ENCODE peak calls at places on chromosomes 2 and 18, in seven cellular contexts. One of them, this sample, is unnamed.

GRCh38 chr2:162153608-162154224 is 1.7 kb upstream of the GCG start:
- DNase-seq in NB4: peak
- DNase-seq in ovary: no peak
- DNase-seq in sigmoid colon: peak
- DNase-seq in adrenal gland: peak
- DNase-seq in IMR-90: peak
- DNase-seq in A549: peak
- DNase-seq in this sample: peak

GRCh38 chr2:1825046-1825445 is 80.7 kb upstream of the PXDN start:
- DNase-seq in A549: no peak
- DNase-seq in IMR-90: no peak
- DNase-seq in sigmoid colon: no peak
- DNase-seq in adrenal gland: no peak
- DNase-seq in ovary: no peak
- DNase-seq in NB4: no peak
- DNase-seq in this sample: no peak

GRCh38 chr2:120503793-120504571 is 158.0 kb downstream of the INHBB start:
- DNase-seq in ovary: no peak
- DNase-seq in NB4: no peak
- DNase-seq in adrenal gland: no peak
- DNase-seq in sigmoid colon: no peak
- DNase-seq in IMR-90: peak
- DNase-seq in A549: no peak
- DNase-seq in this sample: no peak

GRCh38 chr2:1496394-1496821 is 83.1 kb downstream of the TPO start:
- DNase-seq in sigmoid colon: peak
- DNase-seq in IMR-90: no peak
- DNase-seq in adrenal gland: no peak
- DNase-seq in A549: no peak
- DNase-seq in NB4: no peak
- DNase-seq in ovary: no peak
- DNase-seq in this sample: no peak

GRCh38 chr2:121638333-121638732 is 10.9 kb downstream of the CLASP1 start:
- DNase-seq in adrenal gland: no peak
- DNase-seq in A549: no peak
- DNase-seq in IMR-90: no peak
- DNase-seq in sigmoid colon: no peak
- DNase-seq in ovary: no peak
- DNase-seq in NB4: peak
- DNase-seq in this sample: no peak

GRCh38 chr18:74299746-74300145 is 8.0 kb upstream of the CYB5A start:
- DNase-seq in NB4: no peak
- DNase-seq in A549: no peak
- DNase-seq in adrenal gland: no peak
- DNase-seq in IMR-90: peak
- DNase-seq in sigmoid colon: no peak
- DNase-seq in ovary: no peak
- DNase-seq in this sample: no peak

GRCh38 chr2:147846382-147847081 is 1.7 kb downstream of the ACVR2A start:
- DNase-seq in NB4: no peak
- DNase-seq in A549: no peak
- DNase-seq in adrenal gland: no peak
- DNase-seq in ovary: no peak
- DNase-seq in IMR-90: no peak
- DNase-seq in sigmoid colon: no peak
- DNase-seq in this sample: no peak

GRCh38 chr2:134508396-134508795 is 210.4 kb downstream of the TMEM163 start:
- DNase-seq in IMR-90: no peak
- DNase-seq in sigmoid colon: no peak
- DNase-seq in ovary: no peak
- DNase-seq in adrenal gland: no peak
- DNase-seq in A549: no peak
- DNase-seq in NB4: no peak
- DNase-seq in this sample: no peak

GRCh38 chr2:31322376-31322775 is 88.4 kb downstream of the EHD3 start:
- DNase-seq in adrenal gland: no peak
- DNase-seq in IMR-90: peak
- DNase-seq in NB4: no peak
- DNase-seq in sigmoid colon: no peak
- DNase-seq in A549: no peak
- DNase-seq in ovary: no peak
- DNase-seq in this sample: no peak

GRCh38 chr2:17791121-17791902 is 24.9 kb upstream of the MSGN1 start:
- DNase-seq in ovary: no peak
- DNase-seq in sigmoid colon: no peak
- DNase-seq in IMR-90: peak
- DNase-seq in NB4: no peak
- DNase-seq in A549: no peak
- DNase-seq in adrenal gland: no peak
- DNase-seq in this sample: no peak

GRCh38 chr18:31512203-31512764 is 14.3 kb downstream of the DSG2 start:
- DNase-seq in adrenal gland: no peak
- DNase-seq in NB4: no peak
- DNase-seq in sigmoid colon: no peak
- DNase-seq in A549: peak
- DNase-seq in IMR-90: peak
- DNase-seq in ovary: no peak
- DNase-seq in this sample: no peak

GRCh38 chr2:16037808-16038457 is 97.6 kb downstream of the MYCN start:
- DNase-seq in ovary: no peak
- DNase-seq in sigmoid colon: no peak
- DNase-seq in A549: no peak
- DNase-seq in NB4: no peak
- DNase-seq in adrenal gland: no peak
- DNase-seq in IMR-90: no peak
- DNase-seq in this sample: no peak

GRCh38 chr2:41896186-41896846 is 151.5 kb upstream of the PKDCC start:
- DNase-seq in A549: no peak
- DNase-seq in adrenal gland: no peak
- DNase-seq in ovary: no peak
- DNase-seq in sigmoid colon: no peak
- DNase-seq in NB4: no peak
- DNase-seq in IMR-90: no peak
- DNase-seq in this sample: no peak

GRCh38 chr2:73985318-73986084 is 791 bp downstream of the TET3 start:
- DNase-seq in IMR-90: no peak
- DNase-seq in sigmoid colon: peak
- DNase-seq in NB4: peak
- DNase-seq in A549: peak
- DNase-seq in ovary: peak
- DNase-seq in adrenal gland: peak
- DNase-seq in this sample: peak

GRCh38 chr2:197909377-197909776 is 105.0 kb downstream of the PLCL1 start:
- DNase-seq in IMR-90: peak
- DNase-seq in A549: no peak
- DNase-seq in NB4: no peak
- DNase-seq in adrenal gland: no peak
- DNase-seq in ovary: no peak
- DNase-seq in sigmoid colon: no peak
- DNase-seq in this sample: no peak

GRCh38 chr2:57516740-57517340 is 529.8 kb upstream of the VRK2 start:
- DNase-seq in IMR-90: peak
- DNase-seq in A549: peak
- DNase-seq in sigmoid colon: no peak
- DNase-seq in NB4: peak
- DNase-seq in adrenal gland: no peak
- DNase-seq in ovary: no peak
- DNase-seq in this sample: no peak

GRCh38 chr18:23835076-23835475 is 145.8 kb downstream of the LAMA3 start:
- DNase-seq in adrenal gland: no peak
- DNase-seq in sigmoid colon: no peak
- DNase-seq in NB4: no peak
- DNase-seq in IMR-90: no peak
- DNase-seq in ovary: no peak
- DNase-seq in A549: no peak
- DNase-seq in this sample: no peak

GRCh38 chr2:62999905-63000304 is 50.7 kb upstream of the OTX1 start:
- DNase-seq in ovary: no peak
- DNase-seq in IMR-90: no peak
- DNase-seq in A549: no peak
- DNase-seq in adrenal gland: no peak
- DNase-seq in sigmoid colon: no peak
- DNase-seq in NB4: no peak
- DNase-seq in this sample: no peak

GRCh38 chr2:135870571-135870970 is 5.7 kb downstream of the MCM6 start:
- DNase-seq in A549: no peak
- DNase-seq in IMR-90: no peak
- DNase-seq in adrenal gland: no peak
- DNase-seq in ovary: no peak
- DNase-seq in NB4: no peak
- DNase-seq in sigmoid colon: no peak
- DNase-seq in this sample: no peak

GRCh38 chr2:135874966-135875365 is 1.3 kb downstream of the MCM6 start:
- DNase-seq in sigmoid colon: no peak
- DNase-seq in ovary: no peak
- DNase-seq in adrenal gland: no peak
- DNase-seq in A549: no peak
- DNase-seq in NB4: peak
- DNase-seq in IMR-90: no peak
- DNase-seq in this sample: no peak

GRCh38 chr2:135875491-135876065 is 665 bp downstream of the MCM6 start:
- DNase-seq in adrenal gland: peak
- DNase-seq in A549: peak
- DNase-seq in NB4: peak
- DNase-seq in sigmoid colon: peak
- DNase-seq in ovary: peak
- DNase-seq in IMR-90: peak
- DNase-seq in this sample: peak

DNA sequence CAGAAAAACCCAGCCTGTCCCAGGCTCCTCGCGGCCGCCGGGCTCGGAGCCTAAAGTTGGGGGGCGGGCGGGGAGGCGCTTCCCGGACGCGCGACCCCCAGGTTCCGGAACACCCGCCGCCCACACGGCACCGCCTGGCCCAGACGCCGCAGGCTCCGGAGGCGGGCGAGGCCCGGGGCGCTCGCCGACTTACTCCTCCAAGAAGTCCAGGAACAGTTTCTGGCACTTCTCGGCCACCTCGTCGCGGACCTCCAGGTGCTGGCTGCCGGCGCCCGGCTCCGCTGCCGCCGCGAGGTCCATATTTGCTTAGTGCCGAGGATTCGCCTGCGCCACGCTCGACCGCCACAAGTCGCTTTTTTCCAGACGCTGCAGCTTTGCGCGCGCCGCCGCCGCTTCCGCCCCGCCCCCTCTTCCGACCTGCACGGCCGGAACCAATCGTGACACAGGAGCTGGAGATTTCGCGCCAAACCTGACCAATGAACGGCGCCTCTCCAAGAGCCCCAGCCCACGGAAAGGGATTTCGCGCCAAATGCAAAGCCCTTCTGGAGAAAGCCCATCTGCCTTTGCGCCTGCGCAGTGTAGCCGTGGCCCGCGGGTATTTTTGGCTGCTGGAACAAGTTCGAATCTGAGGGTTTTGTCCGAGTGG is at the start of gene MCM6:
- DNase-seq in NB4: peak
- DNase-seq in A549: peak
- DNase-seq in IMR-90: peak
- DNase-seq in adrenal gland: peak
- DNase-seq in ovary: peak
- DNase-seq in sigmoid colon: peak
- DNase-seq in this sample: peak
- TF ChIP-seq POLR2A in NB4: peak
- TF ChIP-seq POLR2A in A549: peak
- TF ChIP-seq POLR2A in IMR-90: no peak
- TF ChIP-seq POLR2A in adrenal gland: no peak
- TF ChIP-seq POLR2A in ovary: no peak
- TF ChIP-seq POLR2A in sigmoid colon: no peak
- TF ChIP-seq POLR2A in this sample: peak

DNA sequence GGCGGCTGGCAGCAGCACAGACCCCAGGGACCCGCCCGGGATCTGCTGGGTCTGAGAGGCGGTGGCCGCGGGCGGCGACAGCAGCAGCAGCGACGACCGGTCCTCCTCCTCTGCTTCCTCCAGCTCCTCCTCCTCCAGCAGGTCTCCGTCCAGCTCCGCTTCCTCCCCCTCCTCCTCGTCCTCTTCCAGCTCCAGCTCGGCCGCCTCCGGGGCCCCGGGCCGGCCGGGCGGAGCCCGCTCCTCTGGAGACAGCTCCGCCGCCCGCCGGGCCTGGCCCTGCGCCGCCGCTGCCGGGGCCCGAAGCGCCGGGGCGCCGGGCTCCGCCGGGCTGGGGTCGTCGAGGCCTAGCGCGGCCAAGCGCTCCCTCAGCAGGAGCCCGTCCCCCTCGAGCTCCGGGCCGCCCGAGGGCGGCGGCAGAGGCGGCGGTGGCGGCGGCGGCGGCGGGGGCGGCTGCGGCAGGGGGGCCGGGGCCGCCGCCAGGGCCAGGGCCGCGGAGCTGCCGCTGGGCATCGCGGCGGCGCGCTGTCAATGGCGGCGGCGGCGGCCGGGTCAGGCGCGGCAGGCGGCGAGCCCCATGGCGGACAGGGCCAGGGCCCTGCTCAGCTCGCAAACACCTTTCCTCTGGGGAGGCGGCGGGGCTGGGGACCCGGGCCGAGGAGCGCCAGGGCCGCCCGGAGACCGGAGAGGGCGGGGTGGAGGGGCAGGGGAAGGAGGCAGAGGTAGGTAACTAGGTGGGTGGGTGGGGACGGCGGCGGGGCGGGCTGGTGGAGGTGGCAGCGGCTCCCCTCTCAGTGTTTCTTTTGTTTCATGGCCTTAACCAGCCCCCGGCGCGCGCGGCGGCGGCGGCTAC is 445 bp downstream of the MEX3C start:
- DNase-seq in adrenal gland: peak
- DNase-seq in NB4: peak
- DNase-seq in A549: no peak
- DNase-seq in ovary: peak
- DNase-seq in sigmoid colon: peak
- DNase-seq in IMR-90: peak
- DNase-seq in this sample: peak
- TF ChIP-seq POLR2A in adrenal gland: peak
- TF ChIP-seq POLR2A in NB4: peak
- TF ChIP-seq POLR2A in A549: no peak
- TF ChIP-seq POLR2A in ovary: peak
- TF ChIP-seq POLR2A in sigmoid colon: peak
- TF ChIP-seq POLR2A in IMR-90: peak
- TF ChIP-seq POLR2A in this sample: peak

DNA sequence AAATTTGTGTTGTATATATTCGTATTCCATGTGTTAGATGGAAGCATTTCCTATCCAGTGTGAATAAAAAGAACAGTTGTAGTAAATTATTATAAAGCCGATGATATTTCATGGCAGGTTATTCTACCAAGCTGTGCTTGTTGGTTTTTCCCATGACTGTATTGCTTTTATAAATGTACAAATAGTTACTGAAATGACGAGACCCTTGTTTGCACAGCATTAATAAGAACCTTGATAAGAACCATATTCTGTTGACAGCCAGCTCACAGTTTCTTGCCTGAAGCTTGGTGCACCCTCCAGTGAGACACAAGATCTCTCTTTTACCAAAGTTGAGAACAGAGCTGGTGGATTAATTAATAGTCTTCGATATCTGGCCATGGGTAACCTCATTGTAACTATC is 138.8 kb downstream of the GFPT1 start:
- DNase-seq in ovary: no peak
- DNase-seq in IMR-90: no peak
- DNase-seq in sigmoid colon: no peak
- DNase-seq in A549: no peak
- DNase-seq in adrenal gland: no peak
- DNase-seq in NB4: no peak
- DNase-seq in this sample: no peak
- TF ChIP-seq POLR2A in ovary: no peak
- TF ChIP-seq POLR2A in IMR-90: no peak
- TF ChIP-seq POLR2A in sigmoid colon: no peak
- TF ChIP-seq POLR2A in A549: no peak
- TF ChIP-seq POLR2A in adrenal gland: no peak
- TF ChIP-seq POLR2A in NB4: no peak
- TF ChIP-seq POLR2A in this sample: no peak

GRCh38 chr18:55265916-55266488 is 306.7 kb upstream of the CCDC68 start:
- DNase-seq in IMR-90: peak
- DNase-seq in NB4: peak
- DNase-seq in sigmoid colon: no peak
- DNase-seq in A549: no peak
- DNase-seq in adrenal gland: no peak
- DNase-seq in ovary: no peak
- DNase-seq in this sample: no peak
- TF ChIP-seq POLR2A in IMR-90: no peak
- TF ChIP-seq POLR2A in NB4: no peak
- TF ChIP-seq POLR2A in sigmoid colon: no peak
- TF ChIP-seq POLR2A in A549: no peak
- TF ChIP-seq POLR2A in adrenal gland: no peak
- TF ChIP-seq POLR2A in ovary: no peak
- TF ChIP-seq POLR2A in this sample: no peak